ENCODE peak calls at places on chromosomes 3 and 15, in eight cellular contexts. E is AG10803, D is bronchial epithelial cell, S is pancreas, F is NT2/D1, Z is right atrium auricular region, L is SJSA1, A is ovary. M is an unnamed sample.

GRCh38 chr3:156382458-156383346 is 172.2 kb downstream of the SSR3 start:
- DNase-seq in F (no peak), Z (no peak), S (peak; percentile 11), L (peak; percentile 44), A (no peak), E (no peak), D (peak; percentile 33), M (no peak)

GRCh38 chr3:17840126-17840525 is 97.7 kb upstream of the TBC1D5 start:
- DNase-seq in E (no peak), S (no peak), A (no peak), F (no peak), D (no peak), L (no peak), Z (no peak), M (no peak)

GRCh38 chr3:22421589-22421988 is 670.6 kb upstream of the ZNF385D start:
- DNase-seq in S (no peak), D (no peak), E (no peak), F (no peak), Z (no peak), A (no peak), L (no peak), M (no peak)

GRCh38 chr3:174931473-174931872 is 72.3 kb downstream of the NAALADL2 start:
- DNase-seq in L (no peak), Z (no peak), F (no peak), A (no peak), D (no peak), E (peak; percentile 33), S (no peak), M (no peak)

GRCh38 chr15:52683585-52683984 is 4.4 kb upstream of the ATOSA start:
- DNase-seq in E (no peak), L (no peak), F (no peak), D (no peak), S (no peak), Z (no peak), A (no peak), M (no peak)

GRCh38 chr15:94443156-94443555 is 211.8 kb downstream of the MCTP2 start:
- DNase-seq in A (no peak), L (no peak), S (no peak), D (no peak), Z (no peak), E (no peak), F (no peak), M (no peak)

GRCh38 chr3:122074621-122075265 is 19.6 kb downstream of the CD86 start:
- DNase-seq in D (no peak), E (no peak), F (no peak), L (no peak), A (no peak), S (no peak), Z (peak; percentile 81), M (no peak)

GRCh38 chr3:114408763-114409162 is 114.9 kb downstream of the TIGIT start:
- DNase-seq in F (no peak), E (no peak), D (no peak), Z (no peak), L (no peak), S (no peak), A (no peak), M (no peak)

GRCh38 chr3:18295171-18295920 is 129.8 kb downstream of the SATB1 start:
- DNase-seq in L (peak; percentile 19), Z (no peak), E (peak; percentile 88), F (peak; percentile 67), S (peak; percentile 52), A (no peak), D (peak; percentile 88), M (no peak)

GRCh38 chr3:55936549-55937052 is 449.5 kb upstream of the WNT5A start:
- DNase-seq in D (no peak), L (no peak), E (no peak), S (no peak), A (no peak), Z (no peak), F (no peak), M (no peak)

GRCh38 chr3:53809267-53809666 is 37.0 kb downstream of the CHDH start:
- DNase-seq in D (no peak), F (no peak), L (no peak), S (no peak), E (no peak), A (no peak), Z (no peak), M (no peak)

GRCh38 chr3:130760922-130761321 is 14.3 kb upstream of the PIK3R4 start:
- DNase-seq in E (no peak), S (no peak), A (no peak), F (no peak), D (peak; percentile 96), Z (no peak), L (no peak), M (no peak)

GRCh38 chr3:138461246-138461645 is 26.8 kb downstream of the ESYT3 start:
- DNase-seq in F (no peak), A (no peak), S (no peak), D (no peak), L (peak; percentile 11), Z (no peak), E (peak; percentile 48), M (no peak)

GRCh38 chr3:101513419-101513986 is 491 bp upstream of the SENP7 start:
- DNase-seq in D (no peak), F (no peak), Z (no peak), E (no peak), S (no peak), A (no peak), L (no peak), M (no peak)

GRCh38 chr3:185717121-185717520 is 107.7 kb downstream of the IGF2BP2 start:
- DNase-seq in E (peak; percentile 94), D (peak; percentile 83), Z (no peak), F (no peak), S (no peak), A (no peak), L (no peak), M (no peak)

GRCh38 chr3:190281308-190282051 is 40.8 kb downstream of the CLDN1 start:
- DNase-seq in S (peak; percentile 33), E (peak; percentile 30), D (no peak), F (no peak), L (no peak), Z (no peak), A (no peak), M (no peak)

GRCh38 chr3:159748408-159748807 is 240.2 kb upstream of the IL12A start:
- DNase-seq in L (no peak), A (no peak), Z (no peak), F (no peak), S (no peak), D (no peak), E (no peak), M (no peak)

GRCh38 chr15:47862402-47862801 is 145.1 kb downstream of the SEMA6D start:
- DNase-seq in S (no peak), L (no peak), F (no peak), A (no peak), E (no peak), D (no peak), Z (no peak), M (no peak)

GRCh38 chr3:125140011-125140813 is 72.3 kb downstream of the SLC12A8 start:
- DNase-seq in Z (no peak), A (no peak), S (no peak), L (peak; percentile 75), F (no peak), D (peak; percentile 89), E (peak; percentile 85), M (no peak)

GRCh38 chr3:141385386-141386079 is 17.2 kb downstream of the ZBTB38 start:
- DNase-seq in D (no peak), E (peak; percentile 55), S (no peak), A (no peak), L (no peak), Z (no peak), F (no peak), M (no peak)

GRCh38 chr15:32120577-32121465 is 90.5 kb downstream of the CHRNA7 start:
- DNase-seq in D (no peak), S (no peak), A (no peak), L (no peak), E (no peak), Z (no peak), F (no peak), M (no peak)
- H3K4me3 ChIP-seq in D (no peak overlapping the region), S (no peak overlapping the region), A (no peak overlapping the region), L (no peak overlapping the region), E (no peak overlapping the region), Z (no peak overlapping the region), F (no peak overlapping the region), M (no peak overlapping the region)

GRCh38 chr3:183285828-183286457 is 32.9 kb downstream of the B3GNT5 start:
- DNase-seq in D (peak; percentile 99), Z (peak; percentile 96), F (no peak), L (peak; percentile 69), A (peak; percentile 81), E (peak; percentile 92), S (peak; percentile 90), M (peak; percentile 88)
- H3K4me3 ChIP-seq in D (no peak overlapping the region), Z (no peak overlapping the region), F (no peak overlapping the region), L (no peak overlapping the region), A (no peak overlapping the region), E (no peak overlapping the region), S (no peak overlapping the region), M (no peak overlapping the region)

GRCh38 chr15:63463030-63463429 is 41.4 kb upstream of the USP3 start:
- DNase-seq in E (no peak), A (no peak), S (no peak), Z (no peak), F (no peak), L (no peak), D (no peak), M (no peak)

GRCh38 chr15:63463793-63464192 is 40.6 kb upstream of the USP3 start:
- DNase-seq in F (no peak), Z (no peak), L (no peak), E (no peak), A (no peak), S (no peak), D (no peak), M (no peak)

GRCh38 chr15:63462053-63462452 is 42.3 kb upstream of the USP3 start:
- DNase-seq in E (no peak), Z (no peak), L (peak; percentile 52), S (no peak), F (no peak), A (no peak), D (no peak), M (no peak)

GRCh38 chr15:63466378-63467192 is 37.8 kb upstream of the USP3 start:
- DNase-seq in Z (no peak), L (peak; percentile 67), F (peak; percentile 59), D (peak; percentile 75), A (no peak), E (peak; percentile 61), S (peak; percentile 49), M (no peak)

DNA sequence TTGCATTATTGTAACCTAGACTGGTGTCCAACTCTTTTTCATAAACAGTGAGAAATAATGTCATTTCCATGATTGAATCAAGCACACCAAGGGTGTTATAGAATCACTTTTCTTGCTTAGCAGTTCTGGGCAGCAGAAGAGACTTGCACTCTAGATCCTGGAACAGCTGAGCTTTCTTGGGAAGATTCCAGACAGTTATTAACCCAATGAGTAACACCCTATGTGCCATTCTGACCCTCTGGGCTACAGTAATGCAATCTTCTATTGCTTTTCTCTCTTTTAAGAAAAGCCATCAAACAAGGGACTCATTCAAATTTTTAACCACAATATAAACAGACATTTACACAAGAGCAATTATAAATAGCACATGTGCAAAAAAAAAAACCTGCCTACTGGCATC is 39.3 kb upstream of the USP3 start:
- DNase-seq in Z (no peak), D (peak; percentile 60), E (peak; percentile 86), S (no peak), A (no peak), L (no peak), F (no peak), M (no peak)
- H3K4me3 ChIP-seq in Z (no peak overlapping the region), D (no peak overlapping the region), E (no peak overlapping the region), S (no peak overlapping the region), A (no peak overlapping the region), L (no peak overlapping the region), F (no peak overlapping the region), M (no peak overlapping the region)

GRCh38 chr15:89775815-89776214 is 317 bp upstream of the MESP2 start:
- DNase-seq in E (no peak), A (no peak), Z (no peak), D (no peak), L (no peak), F (no peak), S (no peak), M (no peak)
- H3K4me3 ChIP-seq in E (peak overlapping the region; percentile 58), A (peak overlapping the region; percentile 41), Z (peak overlapping the region; percentile 51), D (peak overlapping the region; percentile 24), L (no peak overlapping the region), F (no peak overlapping the region), S (peak overlapping the region; percentile 33), M (peak overlapping the region; percentile 47)

M was measured in tibial artery.